ENCODE peak calls at places on chromosomes 13 and 19, in ten cellular contexts. Q is RPMI7951; H is activated CD4-positive, alpha-beta memory T cell treated with anti-CD3 and anti-CD28 coated beads, Interleukin-2, amount 10 ng/mL, durations not matched to agents 7 days and 5 days; P is fibroblast of mammary gland; F is dermis blood vessel endothelial cell; A is NCI-H1105; U is stimulated activated CD8-positive, alpha-beta memory T cell treated with anti-CD3 and anti-CD28 coated beads, Interleukin-7, amount 100 ng/mL, for 4 hours; R is neural progenitor cell; K is glutamatergic neuron; S is ELR. J is an unnamed sample.

GRCh38 chr13:26831336-26831908 is 70.8 kb upstream of the GPR12 start:
- DNase-seq in H (no peak), S (no peak), P (no peak), A (no peak), F (no peak), K (no peak), R (no peak), Q (no peak), U (no peak), J (no peak)

GRCh38 chr13:20127563-20128458 is 33.0 kb downstream of the GJA3 start:
- DNase-seq in S (peak; percentile 67), K (peak; percentile 72), P (peak; percentile 40), H (peak; percentile 57), U (peak; percentile 11), Q (peak; percentile 62), R (peak; percentile 74), A (no peak), F (peak; percentile 48), J (peak; percentile 33)

GRCh38 chr19:46009530-46010510 is 13.0 kb downstream of the PGLYRP1 start:
- DNase-seq in S (peak; percentile 64), H (peak; percentile 73), Q (peak; percentile 60), F (peak; percentile 86), A (peak; percentile 52), P (peak; percentile 66), U (peak; percentile 31), K (peak; percentile 84), R (peak; percentile 79), J (peak; percentile 55)

GRCh38 chr19:46980756-46981155 is 38.9 kb upstream of the NPAS1 start:
- DNase-seq in A (no peak), P (no peak), F (no peak), H (no peak), Q (no peak), R (no peak), U (no peak), K (no peak), S (no peak), J (no peak)

GRCh38 chr19:33785795-33786194 is 10.9 kb upstream of the KCTD15 start:
- DNase-seq in H (no peak), A (no peak), U (no peak), P (peak; percentile 44), K (no peak), F (no peak), Q (peak; percentile 82), S (peak; percentile 78), R (no peak), J (no peak)

GRCh38 chr19:50402544-50403301 is 16.0 kb upstream of the SPIB start:
- DNase-seq in P (no peak), A (no peak), Q (no peak), F (no peak), K (no peak), R (no peak), S (no peak), H (no peak), U (no peak), J (no peak)

GRCh38 chr13:52446265-52446664 is 4.2 kb downstream of the VPS36 start:
- DNase-seq in R (no peak), P (no peak), F (no peak), U (no peak), S (no peak), H (no peak), Q (no peak), A (no peak), K (no peak), J (no peak)

GRCh38 chr13:85626603-85627002 is 172.6 kb downstream of the SLITRK6 start:
- DNase-seq in A (no peak), Q (no peak), K (no peak), H (no peak), U (no peak), F (no peak), R (no peak), P (no peak), S (no peak), J (no peak)

GRCh38 chr19:2627319-2627829 is 75.1 kb downstream of the GNG7 start:
- DNase-seq in H (peak; percentile 46), U (peak; percentile 52), K (no peak), R (no peak), Q (peak; percentile 97), S (peak; percentile 99), P (peak; percentile 99), A (no peak), F (peak; percentile 97), J (no peak)

GRCh38 chr19:13554506-13555235 is 48.4 kb upstream of the CACNA1A start:
- DNase-seq in K (no peak), S (no peak), Q (no peak), U (no peak), P (no peak), H (no peak), F (no peak), R (no peak), A (no peak), J (no peak)

GRCh38 chr13:19156013-19156825 is 25.4 kb downstream of the TUBA3C start:
- DNase-seq in R (no peak), Q (no peak), A (no peak), U (no peak), F (no peak), S (no peak), K (no peak), P (no peak), H (no peak), J (no peak)

GRCh38 chr19:40697007-40697406 is 6.6 kb upstream of the NUMBL start:
- DNase-seq in P (no peak), F (no peak), K (no peak), S (no peak), Q (no peak), R (no peak), H (no peak), A (no peak), U (no peak), J (no peak)

GRCh38 chr19:55255618-55256423 is 3.0 kb downstream of the PPP6R1 start:
- DNase-seq in P (peak; percentile 81), U (peak; percentile 50), A (no peak), F (peak; percentile 9), Q (peak; percentile 28), S (peak; percentile 67), K (no peak), R (no peak), H (peak; percentile 65), J (peak; percentile 27)

GRCh38 chr13:30735025-30735967 is at the start of gene ALOX5AP:
- DNase-seq in K (no peak), F (no peak), A (no peak), Q (no peak), P (no peak), H (peak; percentile 54), U (no peak), R (no peak), S (no peak), J (no peak)

GRCh38 chr19:495440-496332 is 600 bp upstream of the MADCAM1 start:
- DNase-seq in K (peak; percentile 79), U (no peak), R (peak; percentile 62), Q (peak; percentile 64), A (no peak), F (peak; percentile 55), H (peak; percentile 67), S (peak; percentile 69), P (peak; percentile 49), J (peak; percentile 48)

GRCh38 chr13:72458701-72459100 is 268.7 kb downstream of the MZT1 start:
- DNase-seq in F (no peak), P (peak; percentile 2), U (no peak), S (peak; percentile 32), A (no peak), Q (no peak), H (no peak), R (peak; percentile 38), K (no peak), J (no peak)

GRCh38 chr13:93963266-93964131 is 516.0 kb downstream of the DCT start:
- DNase-seq in A (peak; percentile 25), F (no peak), K (no peak), P (peak; percentile 76), R (no peak), S (peak; percentile 52), Q (no peak), U (no peak), H (no peak), J (no peak)

GRCh38 chr19:32040246-32040645 is 305.2 kb upstream of the ZNF507 start:
- DNase-seq in F (no peak), A (no peak), H (no peak), K (no peak), U (no peak), P (no peak), R (no peak), S (no peak), Q (no peak), J (no peak)

GRCh38 chr19:29491995-29492577 is 33.7 kb upstream of the VSTM2B start:
- DNase-seq in Q (no peak), R (no peak), P (no peak), F (no peak), U (no peak), H (no peak), K (no peak), A (peak; percentile 7), S (no peak), J (no peak)

GRCh38 chr13:67549331-67549730 is 319.2 kb upstream of the PCDH9 start:
- DNase-seq in K (no peak), P (peak; percentile 68), H (no peak), Q (peak; percentile 24), A (no peak), R (no peak), F (no peak), S (peak; percentile 85), U (no peak), J (no peak)

GRCh38 chr19:10086032-10086903 is at the start of gene SHFL:
- DNase-seq in Q (peak; percentile 69), H (peak; percentile 90), P (peak; percentile 36), R (peak; percentile 77), K (no peak), U (peak; percentile 81), A (no peak), S (peak; percentile 77), F (peak; percentile 66), J (peak; percentile 85)

GRCh38 chr13:76336889-76337844 is 549.0 kb downstream of the KCTD12 start:
- DNase-seq in A (no peak), P (no peak), F (no peak), U (no peak), Q (no peak), S (no peak), H (no peak), R (no peak), K (no peak), J (no peak)

GRCh38 chr19:41442473-41443360 is at the start of gene ERICH4:
- DNase-seq in S (no peak), P (no peak), A (no peak), R (no peak), Q (no peak), F (no peak), H (no peak), U (no peak), K (no peak), J (no peak)

GRCh38 chr19:39481229-39481545 is 549 bp downstream of the TIMM50 start:
- DNase-seq in K (no peak), A (no peak), R (no peak), F (peak; percentile 31), P (no peak), S (peak; percentile 27), Q (no peak), U (no peak), H (no peak), J (no peak)

GRCh38 chr13:31538067-31539042 is 201.0 kb upstream of the RXFP2 start:
- DNase-seq in A (no peak), R (peak; percentile 59), U (no peak), S (peak; percentile 80), P (peak; percentile 68), Q (peak; percentile 50), F (peak; percentile 68), K (no peak), H (no peak), J (no peak)

GRCh38 chr19:55985254-55985653 is 1.3 kb upstream of the NLRP5 start:
- DNase-seq in H (no peak), Q (no peak), A (no peak), S (no peak), U (no peak), P (no peak), R (no peak), K (no peak), F (no peak), J (no peak)

GRCh38 chr13:32734511-32734910 is 148.3 kb downstream of the PDS5B start:
- DNase-seq in R (no peak), Q (peak; percentile 66), U (no peak), K (no peak), H (no peak), F (peak; percentile 42), S (peak; percentile 91), P (peak; percentile 90), A (no peak), J (no peak)

GRCh38 chr19:58584498-58585441 is 11.6 kb upstream of the MZF1 start:
- DNase-seq in U (no peak), K (no peak), Q (no peak), R (no peak), H (no peak), P (no peak), A (no peak), F (no peak), S (no peak), J (no peak)